ENCODE peak calls at places on chromosomes 5 and 9, in six cellular contexts. One of them, this sample, is unnamed.
A peak's percentile ranks its signal among the peaks of the same experiment; 100 is the strongest.

GRCh38 chr5:169429044-169429443 is 128.1 kb upstream of the SLIT3 start:
- DNase-seq in endothelial cell: no peak
- DNase-seq in body of pancreas: no peak
- DNase-seq in MM.1S: no peak
- DNase-seq in fibroblast of the aortic adventitia: peak; percentile 62
- DNase-seq in bronchial epithelial cell: no peak
- DNase-seq in this sample: no peak

GRCh38 chr9:72533322-72533721 is 11.9 kb downstream of the TMC1 start:
- DNase-seq in body of pancreas: no peak
- DNase-seq in MM.1S: no peak
- DNase-seq in endothelial cell: no peak
- DNase-seq in bronchial epithelial cell: no peak
- DNase-seq in fibroblast of the aortic adventitia: peak; percentile 86
- DNase-seq in this sample: no peak

GRCh38 chr9:237858-238345 is 23.2 kb downstream of the DOCK8 start:
- DNase-seq in endothelial cell: no peak
- DNase-seq in MM.1S: no peak
- DNase-seq in fibroblast of the aortic adventitia: no peak
- DNase-seq in body of pancreas: no peak
- DNase-seq in bronchial epithelial cell: no peak
- DNase-seq in this sample: no peak

GRCh38 chr9:18338042-18338441 is 135.9 kb upstream of the ADAMTSL1 start:
- DNase-seq in bronchial epithelial cell: no peak
- DNase-seq in endothelial cell: no peak
- DNase-seq in fibroblast of the aortic adventitia: no peak
- DNase-seq in body of pancreas: no peak
- DNase-seq in MM.1S: no peak
- DNase-seq in this sample: no peak

GRCh38 chr5:140075371-140075770 is 32.3 kb upstream of the NRG2 start:
- DNase-seq in body of pancreas: no peak
- DNase-seq in bronchial epithelial cell: peak; percentile 43
- DNase-seq in endothelial cell: no peak
- DNase-seq in MM.1S: no peak
- DNase-seq in fibroblast of the aortic adventitia: peak; percentile 57
- DNase-seq in this sample: no peak

GRCh38 chr9:89985078-89985477 is 380.3 kb downstream of the GADD45G start:
- DNase-seq in bronchial epithelial cell: no peak
- DNase-seq in MM.1S: no peak
- DNase-seq in endothelial cell: no peak
- DNase-seq in fibroblast of the aortic adventitia: no peak
- DNase-seq in body of pancreas: no peak
- DNase-seq in this sample: no peak

GRCh38 chr5:177531209-177531940 is 14.6 kb upstream of the DDX41 start:
- DNase-seq in body of pancreas: no peak
- DNase-seq in bronchial epithelial cell: peak; percentile 56
- DNase-seq in endothelial cell: no peak
- DNase-seq in MM.1S: no peak
- DNase-seq in fibroblast of the aortic adventitia: no peak
- DNase-seq in this sample: no peak

GRCh38 chr5:88094403-88094802 is 174.2 kb downstream of the TMEM161B start:
- DNase-seq in MM.1S: no peak
- DNase-seq in bronchial epithelial cell: no peak
- DNase-seq in fibroblast of the aortic adventitia: no peak
- DNase-seq in body of pancreas: no peak
- DNase-seq in endothelial cell: no peak
- DNase-seq in this sample: no peak

GRCh38 chr5:149999359-149999758 is 1.1 kb downstream of the TIGD6 start:
- DNase-seq in endothelial cell: no peak
- DNase-seq in MM.1S: no peak
- DNase-seq in bronchial epithelial cell: peak; percentile 27
- DNase-seq in fibroblast of the aortic adventitia: peak; percentile 19
- DNase-seq in body of pancreas: no peak
- DNase-seq in this sample: no peak

GRCh38 chr9:78491402-78491801 is 194.5 kb downstream of the PSAT1 start:
- DNase-seq in endothelial cell: no peak
- DNase-seq in MM.1S: no peak
- DNase-seq in body of pancreas: no peak
- DNase-seq in fibroblast of the aortic adventitia: no peak
- DNase-seq in bronchial epithelial cell: no peak
- DNase-seq in this sample: no peak

GRCh38 chr9:95494416-95495371 is 22.1 kb downstream of the PTCH1 start:
- DNase-seq in bronchial epithelial cell: no peak
- DNase-seq in body of pancreas: peak; percentile 49
- DNase-seq in endothelial cell: no peak
- DNase-seq in fibroblast of the aortic adventitia: no peak
- DNase-seq in MM.1S: peak; percentile 94
- DNase-seq in this sample: no peak

GRCh38 chr5:57082441-57083067 is 91.3 kb upstream of the GPBP1 start:
- DNase-seq in endothelial cell: no peak
- DNase-seq in body of pancreas: no peak
- DNase-seq in bronchial epithelial cell: peak; percentile 55
- DNase-seq in MM.1S: no peak
- DNase-seq in fibroblast of the aortic adventitia: peak; percentile 20
- DNase-seq in this sample: no peak

GRCh38 chr9:104232781-104233341 is 138.8 kb downstream of the SMC2 start:
- DNase-seq in endothelial cell: no peak
- DNase-seq in fibroblast of the aortic adventitia: peak; percentile 94
- DNase-seq in bronchial epithelial cell: peak; percentile 97
- DNase-seq in MM.1S: no peak
- DNase-seq in body of pancreas: no peak
- DNase-seq in this sample: no peak

GRCh38 chr9:94882953-94883641 is 156.6 kb downstream of the AOPEP start:
- DNase-seq in bronchial epithelial cell: no peak
- DNase-seq in body of pancreas: peak; percentile 40
- DNase-seq in MM.1S: no peak
- DNase-seq in fibroblast of the aortic adventitia: no peak
- DNase-seq in endothelial cell: no peak
- DNase-seq in this sample: no peak

GRCh38 chr5:38641003-38641402 is 84.6 kb upstream of the LIFR start:
- DNase-seq in MM.1S: no peak
- DNase-seq in endothelial cell: no peak
- DNase-seq in fibroblast of the aortic adventitia: no peak
- DNase-seq in body of pancreas: no peak
- DNase-seq in bronchial epithelial cell: no peak
- DNase-seq in this sample: no peak

GRCh38 chr5:169631360-169631759 is 5.7 kb upstream of the DOCK2 start:
- DNase-seq in body of pancreas: no peak
- DNase-seq in endothelial cell: no peak
- DNase-seq in bronchial epithelial cell: no peak
- DNase-seq in fibroblast of the aortic adventitia: peak; percentile 85
- DNase-seq in MM.1S: no peak
- DNase-seq in this sample: no peak

GRCh38 chr5:81794246-81794645 is 43.3 kb upstream of the SSBP2 start:
- DNase-seq in fibroblast of the aortic adventitia: no peak
- DNase-seq in MM.1S: no peak
- DNase-seq in bronchial epithelial cell: no peak
- DNase-seq in body of pancreas: no peak
- DNase-seq in endothelial cell: no peak
- DNase-seq in this sample: no peak

GRCh38 chr5:66848749-66849641 is 252.8 kb downstream of the MAST4 start:
- DNase-seq in endothelial cell: no peak
- DNase-seq in body of pancreas: no peak
- DNase-seq in fibroblast of the aortic adventitia: peak; percentile 29
- DNase-seq in bronchial epithelial cell: no peak
- DNase-seq in MM.1S: no peak
- DNase-seq in this sample: no peak

GRCh38 chr5:96150007-96150406 is 188.4 kb upstream of the ELL2 start:
- DNase-seq in fibroblast of the aortic adventitia: no peak
- DNase-seq in body of pancreas: no peak
- DNase-seq in bronchial epithelial cell: no peak
- DNase-seq in endothelial cell: no peak
- DNase-seq in MM.1S: no peak
- DNase-seq in this sample: no peak

GRCh38 chr9:88987646-88988045 is 3.6 kb upstream of the S1PR3 start:
- DNase-seq in bronchial epithelial cell: no peak
- DNase-seq in MM.1S: no peak
- DNase-seq in body of pancreas: no peak
- DNase-seq in fibroblast of the aortic adventitia: no peak
- DNase-seq in endothelial cell: no peak
- DNase-seq in this sample: no peak

GRCh38 chr9:134641173-134641985 is at the start of gene COL5A1:
- DNase-seq in body of pancreas: peak; percentile 68
- DNase-seq in endothelial cell: peak; percentile 88
- DNase-seq in MM.1S: no peak
- DNase-seq in fibroblast of the aortic adventitia: peak; percentile 91
- DNase-seq in bronchial epithelial cell: peak; percentile 66
- DNase-seq in this sample: no peak

GRCh38 chr9:133475292-133475941 is 3.5 kb downstream of the SLC2A6 start:
- DNase-seq in bronchial epithelial cell: no peak
- DNase-seq in endothelial cell: no peak
- DNase-seq in body of pancreas: no peak
- DNase-seq in fibroblast of the aortic adventitia: no peak
- DNase-seq in MM.1S: no peak
- DNase-seq in this sample: no peak

GRCh38 chr5:10734050-10734709 is 26.9 kb downstream of the DAP start:
- DNase-seq in bronchial epithelial cell: no peak
- DNase-seq in MM.1S: no peak
- DNase-seq in endothelial cell: peak; percentile 23
- DNase-seq in body of pancreas: no peak
- DNase-seq in fibroblast of the aortic adventitia: no peak
- DNase-seq in this sample: no peak

DNA sequence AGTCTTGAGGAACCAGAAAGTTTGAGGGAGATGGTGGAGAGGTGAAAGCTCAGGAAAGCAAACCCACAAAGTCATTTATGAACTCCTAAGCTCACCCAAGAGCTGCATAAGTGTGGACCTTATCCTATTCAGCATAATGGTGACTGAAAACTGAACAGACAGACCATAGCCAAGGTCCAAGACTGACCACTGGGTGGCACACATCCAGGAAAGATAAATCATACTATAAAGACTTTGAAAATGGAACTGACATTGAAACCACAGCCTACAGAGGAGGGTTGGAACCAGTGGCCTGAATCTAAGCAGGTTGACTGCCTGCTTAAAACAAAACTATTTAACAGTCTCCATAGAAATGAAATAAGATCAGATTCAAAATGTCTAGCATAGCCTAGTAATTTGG is 121.1 kb upstream of the RGS7BP start:
- DNase-seq in body of pancreas: no peak
- DNase-seq in endothelial cell: peak; percentile 45
- DNase-seq in bronchial epithelial cell: peak; percentile 48
- DNase-seq in MM.1S: peak; percentile 66
- DNase-seq in fibroblast of the aortic adventitia: peak; percentile 12
- DNase-seq in this sample: no peak
- TF ChIP-seq CTCF in body of pancreas: no peak
- TF ChIP-seq CTCF in endothelial cell: peak; percentile 59
- TF ChIP-seq CTCF in bronchial epithelial cell: peak; percentile 51
- TF ChIP-seq CTCF in MM.1S: peak; percentile 58
- TF ChIP-seq CTCF in fibroblast of the aortic adventitia: no peak
- TF ChIP-seq CTCF in this sample: no peak

GRCh38 chr5:141475625-141476131 is at the start of gene PCDHGC3:
- DNase-seq in endothelial cell: peak; percentile 82
- DNase-seq in MM.1S: peak; percentile 86
- DNase-seq in fibroblast of the aortic adventitia: peak; percentile 97
- DNase-seq in body of pancreas: peak; percentile 95
- DNase-seq in bronchial epithelial cell: peak; percentile 88
- DNase-seq in this sample: peak; percentile 61
- TF ChIP-seq CTCF in endothelial cell: no peak
- TF ChIP-seq CTCF in MM.1S: peak; percentile 52
- TF ChIP-seq CTCF in fibroblast of the aortic adventitia: peak; percentile 27
- TF ChIP-seq CTCF in body of pancreas: no peak
- TF ChIP-seq CTCF in bronchial epithelial cell: peak; percentile 31
- TF ChIP-seq CTCF in this sample: no peak

GRCh38 chr5:171668097-171668412 is 117.6 kb upstream of the SMIM23 start:
- DNase-seq in endothelial cell: no peak
- DNase-seq in fibroblast of the aortic adventitia: no peak
- DNase-seq in MM.1S: no peak
- DNase-seq in body of pancreas: no peak
- DNase-seq in bronchial epithelial cell: no peak
- DNase-seq in this sample: no peak

GRCh38 chr5:171664489-171664888 is 121.1 kb upstream of the SMIM23 start:
- DNase-seq in MM.1S: no peak
- DNase-seq in bronchial epithelial cell: no peak
- DNase-seq in fibroblast of the aortic adventitia: no peak
- DNase-seq in endothelial cell: no peak
- DNase-seq in body of pancreas: no peak
- DNase-seq in this sample: no peak

GRCh38 chr5:171666815-171667214 is 118.8 kb upstream of the SMIM23 start:
- DNase-seq in MM.1S: no peak
- DNase-seq in endothelial cell: no peak
- DNase-seq in body of pancreas: no peak
- DNase-seq in bronchial epithelial cell: no peak
- DNase-seq in fibroblast of the aortic adventitia: no peak
- DNase-seq in this sample: no peak

GRCh38 chr5:171672556-171672955 is 113.1 kb upstream of the SMIM23 start:
- DNase-seq in MM.1S: no peak
- DNase-seq in bronchial epithelial cell: no peak
- DNase-seq in body of pancreas: no peak
- DNase-seq in endothelial cell: no peak
- DNase-seq in fibroblast of the aortic adventitia: no peak
- DNase-seq in this sample: no peak

GRCh38 chr5:171667341-171668096 is 118.1 kb upstream of the SMIM23 start:
- DNase-seq in bronchial epithelial cell: peak; percentile 86
- DNase-seq in body of pancreas: peak; percentile 69
- DNase-seq in endothelial cell: no peak
- DNase-seq in MM.1S: no peak
- DNase-seq in fibroblast of the aortic adventitia: peak; percentile 91
- DNase-seq in this sample: no peak
- TF ChIP-seq CTCF in bronchial epithelial cell: peak; percentile 23
- TF ChIP-seq CTCF in body of pancreas: no peak
- TF ChIP-seq CTCF in endothelial cell: no peak
- TF ChIP-seq CTCF in MM.1S: no peak
- TF ChIP-seq CTCF in fibroblast of the aortic adventitia: peak; percentile 56
- TF ChIP-seq CTCF in this sample: no peak

GRCh38 chr5:98454407-98454806 is 319.1 kb upstream of the RGMB start:
- DNase-seq in body of pancreas: no peak
- DNase-seq in MM.1S: no peak
- DNase-seq in endothelial cell: no peak
- DNase-seq in bronchial epithelial cell: peak; percentile 61
- DNase-seq in fibroblast of the aortic adventitia: peak; percentile 68
- DNase-seq in this sample: no peak

GRCh38 chr5:98455660-98456059 is 317.8 kb upstream of the RGMB start:
- DNase-seq in endothelial cell: no peak
- DNase-seq in MM.1S: no peak
- DNase-seq in body of pancreas: no peak
- DNase-seq in bronchial epithelial cell: peak; percentile 17
- DNase-seq in fibroblast of the aortic adventitia: peak; percentile 22
- DNase-seq in this sample: no peak

GRCh38 chr5:98453309-98453708 is 320.2 kb upstream of the RGMB start:
- DNase-seq in endothelial cell: no peak
- DNase-seq in fibroblast of the aortic adventitia: peak; percentile 11
- DNase-seq in bronchial epithelial cell: no peak
- DNase-seq in body of pancreas: no peak
- DNase-seq in MM.1S: no peak
- DNase-seq in this sample: no peak

GRCh38 chr5:98458004-98458403 is 315.5 kb upstream of the RGMB start:
- DNase-seq in body of pancreas: no peak
- DNase-seq in endothelial cell: no peak
- DNase-seq in bronchial epithelial cell: no peak
- DNase-seq in fibroblast of the aortic adventitia: peak; percentile 57
- DNase-seq in MM.1S: no peak
- DNase-seq in this sample: no peak

DNA sequence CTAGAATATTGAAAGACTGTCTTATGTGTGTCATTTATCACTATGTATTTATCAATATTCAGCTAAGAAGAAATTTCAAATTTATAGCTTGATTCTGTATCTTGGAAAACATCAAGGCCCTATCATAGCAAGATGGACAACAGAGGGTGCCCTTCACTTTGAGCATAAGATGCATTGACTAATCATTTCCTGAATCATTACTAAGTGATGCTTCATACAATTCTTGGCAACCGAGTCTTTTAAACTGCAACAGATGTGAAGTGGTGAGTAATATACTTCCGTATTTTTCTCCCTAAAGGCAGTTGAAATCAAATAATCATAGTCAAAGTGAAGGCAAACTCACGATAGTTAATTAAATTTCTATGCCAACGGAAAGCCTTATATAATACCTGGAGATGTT is 318.6 kb upstream of the RGMB start:
- DNase-seq in MM.1S: no peak
- DNase-seq in endothelial cell: no peak
- DNase-seq in fibroblast of the aortic adventitia: peak; percentile 95
- DNase-seq in bronchial epithelial cell: peak; percentile 97
- DNase-seq in body of pancreas: no peak
- DNase-seq in this sample: no peak
- TF ChIP-seq CTCF in MM.1S: no peak
- TF ChIP-seq CTCF in endothelial cell: no peak
- TF ChIP-seq CTCF in fibroblast of the aortic adventitia: peak; percentile 36
- TF ChIP-seq CTCF in bronchial epithelial cell: peak; percentile 20
- TF ChIP-seq CTCF in body of pancreas: no peak
- TF ChIP-seq CTCF in this sample: no peak